ENCODE peak calls at places on chromosomes 2 and 18, in four cellular contexts. K is GM12891, W is GM12878, D is K562. J is an unnamed sample.

GRCh38 chr2:241702155-241702404 is 241 bp downstream of the ING5 start:
- DNase-seq in W (peak), K (peak), D (peak), J (no peak)

GRCh38 chr2:219718066-219718465 is 90.6 kb downstream of the SLC4A3 start:
- DNase-seq in K (no peak), W (no peak), D (no peak), J (peak)

GRCh38 chr2:71734620-71735019 is 281.3 kb downstream of the DYSF start:
- DNase-seq in D (no peak), K (no peak), W (no peak), J (no peak)

GRCh38 chr18:76565238-76566173 is 70.5 kb upstream of the ZNF516 start:
- DNase-seq in K (no peak), D (peak), W (no peak), J (peak)

GRCh38 chr2:224023188-224023587 is 15.9 kb downstream of the SERPINE2 start:
- DNase-seq in W (no peak), D (no peak), K (no peak), J (no peak)

GRCh38 chr2:26982102-26982742 is 11.8 kb downstream of the MAPRE3 start:
- DNase-seq in K (peak), W (no peak), D (peak), J (peak)

GRCh38 chr2:8203354-8203753 is 478.5 kb upstream of the ID2 start:
- DNase-seq in K (no peak), W (no peak), D (no peak), J (no peak)

GRCh38 chr2:240374085-240374907 is 61.2 kb upstream of the GPC1 start:
- DNase-seq in D (no peak), W (no peak), K (no peak), J (no peak)

GRCh38 chr2:201402651-201403573 is 45.8 kb upstream of the FLACC1 start:
- DNase-seq in D (no peak), K (no peak), W (no peak), J (no peak)

GRCh38 chr2:46849741-46850474 is 65.7 kb downstream of the MCFD2 start:
- DNase-seq in D (peak), K (no peak), W (no peak), J (no peak)

GRCh38 chr2:145597011-145597410 is 1077.1 kb upstream of the ZEB2 start:
- DNase-seq in D (no peak), W (no peak), K (no peak), J (no peak)

DNA sequence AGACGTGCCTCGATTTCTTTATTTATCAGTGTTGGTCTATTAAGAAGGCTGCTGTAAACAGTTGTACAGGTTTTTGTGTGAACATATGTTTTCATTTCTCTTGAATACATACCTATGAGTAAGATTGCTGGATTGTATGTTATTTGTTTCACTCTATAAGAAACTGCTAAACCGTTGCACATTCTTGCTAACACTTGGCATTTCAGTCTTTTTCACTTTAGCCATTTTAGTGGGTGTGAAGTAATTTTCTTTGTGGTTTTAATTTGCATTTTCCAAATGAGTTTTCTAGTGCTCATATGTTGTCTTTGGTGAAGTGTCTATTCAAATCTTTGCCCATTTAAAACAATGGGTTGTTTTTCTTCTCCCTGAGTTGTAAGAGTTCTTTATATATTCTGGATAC is 221.5 kb upstream of the SMAD7 start:
- DNase-seq in W (no peak), K (no peak), D (no peak), J (no peak)
- TF ChIP-seq SPI1 in W (no peak), K (no peak), D (no peak), J (no peak)

GRCh38 chr2:44004735-44005602 is 9.2 kb upstream of the LRPPRC start:
- DNase-seq in W (no peak), D (no peak), K (no peak), J (no peak)
- TF ChIP-seq POLR2AphosphoS5 in W (no peak), D (no peak), K (no peak), J (no peak)

GRCh38 chr2:59919579-59919978 is 633.9 kb downstream of the BCL11A start:
- DNase-seq in W (no peak), K (no peak), D (no peak), J (no peak)

GRCh38 chr2:59926706-59927105 is 626.7 kb downstream of the BCL11A start:
- DNase-seq in D (no peak), K (no peak), W (no peak), J (no peak)

GRCh38 chr2:59920961-59921360 is 632.5 kb downstream of the BCL11A start:
- DNase-seq in D (no peak), K (no peak), W (no peak), J (no peak)

GRCh38 chr2:59922450-59922849 is 631.0 kb downstream of the BCL11A start:
- DNase-seq in D (no peak), K (no peak), W (no peak), J (no peak)
- TF ChIP-seq SPI1 in D (no peak), K (no peak), W (no peak), J (no peak)

DNA sequence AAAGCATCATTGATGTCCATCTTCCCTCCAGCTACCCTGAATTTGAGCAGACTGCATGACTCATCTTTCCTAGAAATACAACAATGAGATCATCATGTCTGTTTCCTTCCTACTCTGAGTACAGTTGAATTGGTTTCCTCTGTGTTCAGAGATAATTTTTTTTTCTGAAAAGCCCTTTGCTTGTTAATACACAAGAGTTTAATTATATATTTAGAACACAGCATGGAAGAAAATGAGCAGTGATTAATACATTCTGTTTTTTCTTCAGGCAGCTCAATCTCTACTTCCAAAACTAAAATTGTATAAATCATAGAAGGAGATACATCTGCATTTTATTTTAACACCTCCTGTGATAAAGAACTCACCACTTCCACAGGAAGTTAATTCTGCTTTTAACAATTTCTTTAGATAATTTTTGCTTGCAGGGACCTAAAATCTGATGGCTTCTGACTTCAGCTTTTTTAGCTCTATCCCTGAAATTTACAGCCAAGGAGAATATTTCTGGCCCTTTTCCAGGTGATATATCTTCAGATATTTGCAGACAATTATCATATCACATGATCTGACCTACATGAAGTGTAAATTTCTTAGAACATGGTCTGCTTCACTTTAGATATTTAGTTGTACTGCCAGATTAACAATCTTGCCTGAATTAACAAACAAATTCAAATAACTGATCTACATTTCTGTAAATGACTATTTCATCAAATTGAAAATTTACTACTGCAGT is 249.0 kb downstream of the TRIB2 start:
- DNase-seq in D (peak), W (no peak), K (no peak), J (peak)
- TF ChIP-seq POLR2AphosphoS5 in D (no peak), W (no peak), K (no peak), J (no peak)

GRCh38 chr2:86808315-86809161 is 17.8 kb upstream of the CD8A start:
- DNase-seq in D (peak), W (peak), K (peak), J (peak)

GRCh38 chr2:86809481-86810121 is 18.9 kb upstream of the CD8A start:
- DNase-seq in D (no peak), K (no peak), W (no peak), J (no peak)

GRCh38 chr2:86807121-86807461 is 16.4 kb upstream of the CD8A start:
- DNase-seq in D (no peak), W (no peak), K (no peak), J (no peak)

GRCh38 chr2:86806059-86806857 is 15.5 kb upstream of the CD8A start:
- DNase-seq in D (no peak), K (no peak), W (no peak), J (no peak)

DNA sequence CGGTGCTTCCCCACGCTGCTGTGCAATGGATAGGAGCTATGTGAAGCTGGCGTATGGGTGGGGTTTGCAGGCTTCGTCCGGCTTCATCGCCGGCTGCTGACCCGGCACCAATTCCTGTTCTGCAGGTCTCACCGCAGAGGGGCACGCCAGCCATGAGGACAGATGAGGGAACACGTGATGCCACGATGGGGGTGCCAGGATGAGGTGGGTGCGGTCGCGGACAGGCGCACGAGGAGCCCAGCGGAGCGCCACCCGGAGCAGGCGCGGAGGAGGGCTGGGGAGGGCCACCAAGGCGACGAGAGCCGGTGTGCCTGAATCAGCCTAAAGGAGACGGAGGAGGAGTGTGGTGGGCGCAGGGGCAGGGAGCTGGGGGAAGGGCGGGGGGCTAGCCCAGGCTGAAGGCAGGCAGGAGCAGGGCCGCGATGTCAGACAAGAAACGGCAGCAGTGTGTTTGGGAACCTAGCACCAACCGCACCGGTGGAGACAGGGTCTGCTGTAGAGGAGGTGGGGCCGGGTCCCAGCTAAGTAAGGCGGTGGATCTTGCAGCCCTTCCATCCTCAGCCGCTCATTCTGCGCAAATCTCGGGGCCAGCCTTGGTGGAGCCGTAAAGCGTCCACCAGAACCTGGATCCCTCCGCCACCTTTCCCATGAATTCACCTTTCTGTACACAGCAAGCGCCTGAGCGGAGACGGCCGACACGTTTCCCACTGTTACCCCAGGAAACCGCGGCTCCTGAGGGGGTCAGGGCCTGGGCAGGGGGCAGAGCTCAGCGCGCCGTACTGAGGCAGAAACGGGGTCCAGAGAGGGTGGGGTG is 17.0 kb upstream of the CD8A start:
- DNase-seq in D (no peak), W (no peak), K (no peak), J (no peak)
- TF ChIP-seq SPI1 in D (no peak), W (no peak), K (no peak), J (no peak)

DNA sequence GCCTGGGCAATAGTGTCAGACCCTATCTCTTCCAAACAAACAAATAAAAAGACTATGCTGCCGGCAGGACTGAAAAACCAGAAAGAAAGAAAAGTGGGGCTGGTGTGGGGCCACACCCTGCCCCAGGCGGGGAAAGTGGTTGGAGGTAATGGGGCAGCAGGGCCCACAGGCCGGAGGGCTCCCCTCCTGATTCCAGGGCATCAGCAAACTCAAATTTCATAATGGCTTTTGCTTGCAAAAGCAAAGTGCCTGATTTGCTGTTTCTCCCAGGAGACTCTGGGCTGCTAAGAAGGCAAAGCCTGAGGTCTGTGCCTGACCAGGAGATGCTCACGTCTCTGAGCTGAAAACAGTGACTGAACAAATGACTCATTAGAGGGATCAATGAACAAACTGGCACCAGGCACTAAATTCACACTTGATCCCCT is 121.9 kb downstream of the HDAC4 start:
- DNase-seq in K (no peak), W (no peak), D (no peak), J (no peak)
- TF ChIP-seq POLR2AphosphoS5 in K (no peak), W (no peak), D (no peak), J (no peak)

GRCh38 chr2:236969075-236969474 is 116.6 kb upstream of the COPS8 start:
- DNase-seq in W (no peak), K (no peak), D (no peak), J (no peak)

GRCh38 chr2:236969767-236970655 is 115.7 kb upstream of the COPS8 start:
- DNase-seq in D (no peak), W (no peak), K (no peak), J (no peak)

GRCh38 chr2:236967499-236967783 is 118.2 kb upstream of the COPS8 start:
- DNase-seq in W (no peak), D (no peak), K (no peak), J (no peak)

GRCh38 chr2:236970656-236971010 is 115.1 kb upstream of the COPS8 start:
- DNase-seq in D (no peak), W (no peak), K (no peak), J (no peak)

GRCh38 chr2:236968101-236968886 is 117.4 kb upstream of the COPS8 start:
- DNase-seq in W (peak), K (no peak), D (no peak), J (no peak)
- TF ChIP-seq SPI1 in W (no peak), K (no peak), D (no peak), J (no peak)

GRCh38 chr2:45554764-45555163 is 56.3 kb downstream of the SRBD1 start:
- DNase-seq in W (no peak), D (no peak), K (no peak), J (no peak)

GRCh38 chr2:45551862-45552261 is 59.2 kb downstream of the SRBD1 start:
- DNase-seq in D (no peak), K (no peak), W (no peak), J (no peak)

GRCh38 chr2:45554073-45554742 is 56.9 kb downstream of the SRBD1 start:
- DNase-seq in W (no peak), D (no peak), K (no peak), J (no peak)
- TF ChIP-seq POLR2AphosphoS5 in W (no peak), D (no peak), K (no peak), J (no peak)

GRCh38 chr18:21241224-21242131 is 554 bp upstream of the GREB1L start:
- DNase-seq in D (no peak), W (no peak), K (peak), J (no peak)

GRCh38 chr18:21243041-21243431 is 1.0 kb downstream of the GREB1L start:
- DNase-seq in D (no peak), W (no peak), K (no peak), J (no peak)

GRCh38 chr18:21242141-21243040 is at the start of gene GREB1L:
- DNase-seq in W (no peak), K (peak), D (no peak), J (no peak)
- TF ChIP-seq SPI1 in W (no peak), K (no peak), D (no peak), J (no peak)

GRCh38 chr18:8121091-8121490 is 488.1 kb upstream of the RAB12 start:
- DNase-seq in W (no peak), D (no peak), K (no peak), J (no peak)
- TF ChIP-seq POLR2AphosphoS5 in W (no peak), D (no peak), K (no peak), J (no peak)